ENCODE peak calls at places on chromosome 9, in eight cellular contexts. L is brain microvascular endothelial cell, I is ovary, K is PC-9, O is A549, J is endothelial cell of umbilical vein, S is psoas muscle, U is heart right ventricle. B is an unnamed sample.
A peak's percentile ranks its signal among the peaks of the same experiment; 100 is the strongest.

GRCh38 chr9:16053131-16053530 is 500.3 kb downstream of the CCDC171 start:
- DNase-seq in K (no peak), U (no peak), O (no peak), L (no peak), S (no peak), J (no peak), I (no peak), B (no peak)

GRCh38 chr9:130740218-130741023 is 46.8 kb downstream of the EXOSC2 start:
- DNase-seq in I (no peak), S (no peak), K (no peak), L (no peak), O (no peak), U (no peak), J (no peak), B (no peak)

GRCh38 chr9:130461218-130461630 is 16.5 kb downstream of the ASS1 start:
- DNase-seq in O (peak; percentile 39), K (peak; percentile 55), U (peak; percentile 69), I (peak; percentile 69), J (peak; percentile 28), L (no peak), S (peak; percentile 69), B (no peak)

GRCh38 chr9:120652902-120653301 is 61.4 kb downstream of the MEGF9 start:
- DNase-seq in S (no peak), I (no peak), O (no peak), L (no peak), U (no peak), J (no peak), K (no peak), B (no peak)

GRCh38 chr9:134783699-134784039 is 96.9 kb upstream of the FCN2 start:
- DNase-seq in K (no peak), O (no peak), J (no peak), U (no peak), S (peak; percentile 61), I (peak; percentile 63), L (no peak), B (no peak)

GRCh38 chr9:69044226-69045219 is 9.0 kb downstream of the FXN start:
- DNase-seq in J (peak; percentile 34), K (peak; percentile 46), L (peak; percentile 51), U (peak; percentile 30), S (no peak), O (no peak), I (no peak), B (no peak)

GRCh38 chr9:5510991-5511390 is 660 bp downstream of the PDCD1LG2 start:
- DNase-seq in O (no peak), I (no peak), K (no peak), J (no peak), S (no peak), U (no peak), L (no peak), B (no peak)

GRCh38 chr9:29822458-29822857 is 2249.2 kb upstream of the C9orf72 start:
- DNase-seq in K (no peak), S (no peak), J (no peak), I (no peak), U (no peak), O (no peak), L (no peak), B (no peak)

GRCh38 chr9:35070823-35071813 is 1.3 kb downstream of the VCP start:
- DNase-seq in S (no peak), O (no peak), U (no peak), K (no peak), L (peak; percentile 9), I (no peak), J (peak; percentile 24), B (peak; percentile 23)

GRCh38 chr9:69981686-69982450 is 61.8 kb upstream of the MAMDC2 start:
- DNase-seq in K (no peak), U (no peak), I (no peak), S (no peak), J (peak; percentile 32), O (no peak), L (peak; percentile 57), B (no peak)

GRCh38 chr9:34732886-34733285 is 22.9 kb upstream of the CCL21 start:
- DNase-seq in I (no peak), J (no peak), K (no peak), S (no peak), L (no peak), U (no peak), O (no peak), B (no peak)

GRCh38 chr9:84266087-84266561 is 74.4 kb downstream of the SLC28A3 start:
- DNase-seq in O (peak; percentile 19), I (no peak), L (no peak), K (peak; percentile 6), J (no peak), U (no peak), S (no peak), B (no peak)

GRCh38 chr9:100217536-100217935 is 118.5 kb downstream of the INVS start:
- DNase-seq in L (no peak), O (no peak), S (no peak), J (no peak), U (no peak), K (no peak), I (no peak), B (no peak)

GRCh38 chr9:98789765-98790600 is 6.4 kb downstream of the ANKS6 start:
- DNase-seq in J (no peak), I (no peak), O (no peak), K (no peak), L (no peak), S (no peak), U (no peak), B (no peak)

GRCh38 chr9:93205045-93205768 is 21.3 kb downstream of the WNK2 start:
- DNase-seq in J (no peak), O (no peak), U (peak; percentile 80), I (peak; percentile 58), L (peak; percentile 12), S (peak; percentile 54), K (no peak), B (no peak)

GRCh38 chr9:13033959-13034695 is 245.4 kb downstream of the MPDZ start:
- DNase-seq in I (peak; percentile 54), S (peak; percentile 44), K (peak; percentile 57), O (peak; percentile 56), L (peak; percentile 75), J (peak; percentile 75), U (peak; percentile 55), B (peak; percentile 44)

DNA sequence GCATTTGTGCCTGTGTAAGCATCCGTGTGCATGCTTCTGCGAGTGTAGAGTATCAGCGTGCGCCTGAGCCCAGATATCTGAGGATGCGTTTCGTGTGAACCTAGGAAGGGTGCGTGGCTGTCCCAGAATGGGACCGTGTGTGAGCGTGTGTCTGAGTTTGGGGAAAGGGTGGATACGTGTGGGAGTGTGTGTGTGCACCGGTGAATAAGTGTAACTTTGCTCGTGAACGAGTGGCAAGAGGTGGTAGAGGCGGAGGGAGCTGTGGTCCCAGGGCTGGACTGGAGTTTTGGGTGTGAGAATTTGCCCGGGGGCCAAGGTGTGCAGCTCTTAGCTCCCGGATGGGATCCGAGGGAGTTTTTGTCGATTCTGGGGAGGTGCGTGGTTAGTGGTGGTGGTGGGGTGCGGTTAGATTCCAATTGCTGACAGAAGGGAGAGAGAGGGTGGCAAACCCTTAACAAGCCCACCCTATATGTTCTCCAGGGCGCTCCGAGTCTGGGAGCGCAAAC is 687 bp upstream of the COL27A1 start:
- DNase-seq in S (no peak), L (no peak), J (peak; percentile 26), O (no peak), I (no peak), U (no peak), K (no peak), B (no peak)
- H3K4me3 ChIP-seq in S (peak overlapping the region; percentile 78), L (peak overlapping the region; percentile 39), J (no peak overlapping the region), O (peak overlapping the region; percentile 92), I (peak overlapping the region; percentile 68), U (peak overlapping the region; percentile 64), K (no peak overlapping the region), B (peak overlapping the region; percentile 38)

GRCh38 chr9:123081824-123082223 is 48.4 kb downstream of the GPR21 start:
- DNase-seq in S (no peak), I (no peak), K (no peak), L (peak; percentile 31), O (peak; percentile 41), U (no peak), J (peak; percentile 76), B (peak; percentile 29)
- TF ChIP-seq CTCF in S (peak; percentile 35), I (peak; percentile 25), K (peak; percentile 74), L (peak; percentile 61), O (peak; percentile 64), U (peak; percentile 51), J (peak; percentile 49), B (peak; percentile 60)

DNA sequence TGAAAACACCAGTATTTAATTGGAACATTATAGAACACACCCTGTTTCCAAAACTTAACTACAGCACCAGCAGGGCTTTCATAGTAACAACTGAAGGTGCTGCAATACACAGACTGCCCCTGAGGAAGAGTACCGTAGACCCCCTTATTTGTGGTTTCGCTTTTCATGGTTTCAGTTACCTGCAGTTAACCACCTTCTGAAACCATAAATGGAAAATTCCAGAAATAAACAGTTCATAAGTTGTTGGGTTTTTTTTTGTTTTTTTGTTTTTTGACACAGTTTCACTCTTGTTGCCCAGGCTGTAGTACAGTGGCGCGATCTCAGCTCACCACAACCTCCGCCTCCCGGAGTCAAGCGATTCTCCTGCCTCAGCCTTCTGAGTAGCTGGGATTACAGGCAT is 9.5 kb upstream of the GLDC start:
- DNase-seq in S (no peak), O (no peak), L (no peak), K (no peak), I (no peak), J (no peak), U (no peak), B (no peak)
- H3K4me3 ChIP-seq in S (no peak overlapping the region), O (no peak overlapping the region), L (no peak overlapping the region), K (no peak overlapping the region), I (no peak overlapping the region), J (no peak overlapping the region), U (no peak overlapping the region), B (no peak overlapping the region)

GRCh38 chr9:8855046-8855445 is 1055.5 kb upstream of the DMAC1 start:
- DNase-seq in I (no peak), J (peak; percentile 29), K (no peak), L (no peak), U (no peak), O (peak; percentile 17), S (no peak), B (no peak)
- TF ChIP-seq CTCF in I (no peak), J (peak; percentile 12), K (no peak), L (peak; percentile 67), U (peak; percentile 53), O (no peak), S (no peak), B (peak; percentile 83)

DNA sequence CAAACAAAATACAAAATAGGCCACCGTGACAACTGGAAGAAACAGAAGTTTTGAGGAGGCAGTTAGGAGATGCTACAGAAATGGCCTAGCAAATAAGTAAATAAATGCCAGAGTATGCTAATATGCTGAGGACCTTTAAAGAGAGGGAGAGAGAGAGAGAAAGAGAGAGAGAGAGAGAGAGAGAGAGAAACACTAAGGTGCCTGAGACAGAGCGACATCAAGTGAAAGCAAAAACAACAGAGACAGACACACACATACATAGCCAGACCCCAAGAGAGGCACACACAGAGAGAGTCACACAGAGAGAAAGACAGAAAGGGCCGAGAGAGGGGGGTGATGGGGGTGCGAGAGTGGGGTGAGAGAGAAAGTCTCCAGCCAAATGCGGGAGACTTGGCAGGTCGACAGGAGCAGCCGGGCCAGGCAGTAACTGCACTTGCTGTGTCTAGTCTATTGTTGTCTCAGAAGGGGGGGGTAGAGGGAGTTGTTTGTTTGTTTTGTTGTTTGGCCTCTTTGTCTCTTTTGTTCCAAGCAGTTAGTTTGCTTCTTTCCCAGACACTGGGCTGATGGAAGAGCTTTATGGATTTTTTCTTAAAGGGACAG is 30.1 kb upstream of the NFIB start:
- DNase-seq in S (peak; percentile 42), L (no peak), K (no peak), J (peak; percentile 44), I (peak; percentile 41), U (peak; percentile 68), O (peak; percentile 33), B (no peak)
- H3K4me3 ChIP-seq in S (peak overlapping the region; percentile 58), L (no peak overlapping the region), K (no peak overlapping the region), J (no peak overlapping the region), I (no peak overlapping the region), U (peak overlapping the region; percentile 34), O (no peak overlapping the region), B (peak overlapping the region; percentile 5)

B was measured in astrocyte of the cerebellum.